ENCODE peak calls at places on chromosomes 12 and 14, in seven cellular contexts. L is BE2C; V is effector memory CD4-positive, alpha-beta T cell; E is Ammon's horn; R is stimulated activated CD4-positive, alpha-beta T cell treated with anti-CD3 and anti-CD28 coated beads, TNF-alpha, amount 100 ng/mL, for 48 hours; B is NCI-H2171; J is G401. G is an unnamed sample.

GRCh38 chr14:23862513-23862912 is 91.1 kb upstream of the DHRS4 start:
- DNase-seq in L (no peak), V (no peak), E (no peak), R (no peak), B (no peak), J (no peak), G (no peak)

GRCh38 chr14:63203015-63203414 is 1.2 kb upstream of the RHOJ start:
- DNase-seq in L (no peak), V (no peak), E (no peak), R (no peak), B (no peak), J (no peak), G (no peak)

GRCh38 chr12:68804654-68805591 is 3.1 kb upstream of the MDM2 start:
- DNase-seq in L (peak; percentile 10), V (no peak), E (no peak), R (no peak), B (no peak), J (no peak), G (no peak)

GRCh38 chr12:75750950-75751349 is 239.5 kb upstream of the KRR1 start:
- DNase-seq in L (no peak), V (no peak), E (no peak), R (no peak), B (no peak), J (no peak), G (no peak)

GRCh38 chr14:33556382-33557121 is 394.3 kb downstream of the EGLN3 start:
- DNase-seq in L (peak; percentile 34), V (no peak), E (no peak), R (no peak), B (no peak), J (no peak), G (no peak)

GRCh38 chr14:90818715-90819114 is 2.5 kb upstream of the TTC7B start:
- DNase-seq in L (no peak), V (no peak), E (no peak), R (no peak), B (no peak), J (no peak), G (no peak)

GRCh38 chr12:101696477-101697196 is 803 bp upstream of the CHPT1 start:
- DNase-seq in L (peak; percentile 51), V (no peak), E (peak; percentile 58), R (no peak), B (no peak), J (peak; percentile 77), G (no peak)

GRCh38 chr14:100548295-100548655 is 38.9 kb downstream of the BEGAIN start:
- DNase-seq in L (no peak), V (no peak), E (no peak), R (no peak), B (no peak), J (no peak), G (no peak)

GRCh38 chr14:71638523-71639196 is 293.6 kb upstream of the RGS6 start:
- DNase-seq in L (no peak), V (no peak), E (no peak), R (no peak), B (no peak), J (no peak), G (no peak)

GRCh38 chr14:22871962-22872832 is 657 bp downstream of the LRP10 start:
- DNase-seq in L (peak; percentile 74), V (peak; percentile 45), E (peak; percentile 83), R (peak; percentile 58), B (peak; percentile 69), J (peak; percentile 68), G (no peak)